ENCODE peak calls at places on chromosomes 1 and 21, in five cellular contexts. O, G, X, B and J are unnamed samples.

GRCh38 chr1:202143011-202143767 is 1.3 kb downstream of the ARL8A start:
- DNase-seq in X (no peak), O (no peak), G (no peak), B (no peak), J (no peak)

GRCh38 chr1:226945858-226946245 is 5.8 kb downstream of the COQ8A start:
- DNase-seq in X (no peak), G (no peak), B (no peak), O (no peak), J (no peak)

GRCh38 chr1:67861856-67862516 is 28.7 kb upstream of the GNG12 start:
- DNase-seq in G (no peak), B (no peak), X (no peak), O (no peak), J (no peak)

GRCh38 chr21:38968887-38969543 is 163.3 kb downstream of the ETS2 start:
- DNase-seq in B (no peak), G (no peak), X (no peak), O (no peak), J (no peak)

GRCh38 chr1:234980224-234980656 is 148.4 kb downstream of the TOMM20 start:
- DNase-seq in B (no peak), O (peak; percentile 81), X (no peak), G (no peak), J (no peak)

GRCh38 chr1:32361308-32361673 is 994 bp downstream of the FAM229A start:
- DNase-seq in B (no peak), G (no peak), O (no peak), X (no peak), J (no peak)

GRCh38 chr1:206896261-206896660 is 982 bp upstream of the IL24 start:
- DNase-seq in G (no peak), B (no peak), O (no peak), X (no peak), J (no peak)

GRCh38 chr1:100184536-100184935 is 6.5 kb upstream of the LRRC39 start:
- DNase-seq in G (no peak), B (no peak), O (no peak), X (no peak), J (no peak)

GRCh38 chr1:84598846-84599741 is 24.9 kb upstream of the CTBS start:
- DNase-seq in O (peak; percentile 75), B (no peak), X (no peak), G (no peak), J (no peak)

GRCh38 chr1:93829061-93829460 is 49.9 kb downstream of the DNTTIP2 start:
- DNase-seq in X (no peak), B (no peak), G (no peak), O (no peak), J (no peak)

GRCh38 chr1:221800831-221801610 is 59.1 kb upstream of the DUSP10 start:
- DNase-seq in G (no peak), X (no peak), O (no peak), B (no peak), J (no peak)

GRCh38 chr1:165828103-165828558 is 717 bp downstream of the UCK2 start:
- DNase-seq in G (peak; percentile 60), B (no peak), O (peak; percentile 48), X (peak; percentile 57), J (peak; percentile 3)

GRCh38 chr1:67227196-67227595 is 60.9 kb downstream of the IL23R start:
- DNase-seq in G (no peak), O (peak; percentile 6), X (no peak), B (no peak), J (no peak)

GRCh38 chr1:201535778-201536245 is 3.1 kb upstream of the NAV1 start:
- DNase-seq in G (no peak), O (no peak), X (no peak), B (no peak), J (no peak)

GRCh38 chr1:162197615-162198497 is 128.4 kb downstream of the NOS1AP start:
- DNase-seq in X (no peak), B (no peak), G (no peak), O (no peak), J (no peak)

GRCh38 chr1:198889732-198890131 is 250.9 kb downstream of the PTPRC start:
- DNase-seq in B (no peak), O (no peak), X (no peak), G (no peak), J (no peak)

GRCh38 chr1:82161651-82162238 is 361.0 kb downstream of the ADGRL2 start:
- DNase-seq in O (no peak), G (peak; percentile 80), B (no peak), X (no peak), J (no peak)

GRCh38 chr21:23531444-23531843 is 2075.8 kb downstream of the MRPL39 start:
- DNase-seq in B (no peak), G (no peak), O (no peak), X (no peak), J (no peak)